ENCODE peak calls at places on chromosomes 16 and 17, in ten cellular contexts. H is T1000; P is nucleus accumbens; G is stimulated activated CD8-positive, alpha-beta memory T cell treated with anti-CD3 and anti-CD28 coated beads, Interleukin-4, amount 100 ng/mL, for 4 hours; X is stimulated activated CD4-positive, alpha-beta T cell treated with anti-CD3 and anti-CD28 coated beads, Interleukin-4, amount 100 ng/mL, for 48 hours; Q is GOT3; J is EL; Z is AG04449; U is B cell; V is naive thymus-derived CD4-positive, alpha-beta T cell. T is an unnamed sample.

GRCh38 chr17:60577147-60577925 is 22.7 kb upstream of the PPM1D start:
- DNase-seq in H (no peak), P (peak; percentile 14), G (no peak), X (no peak), Q (no peak), J (peak; percentile 58), Z (no peak), U (no peak), V (no peak), T (no peak)

GRCh38 chr17:58376472-58376921 is 24.5 kb upstream of the SUPT4H1 start:
- DNase-seq in H (no peak), P (no peak), G (no peak), X (no peak), Q (no peak), J (no peak), Z (no peak), U (no peak), V (no peak), T (no peak)

GRCh38 chr17:29155235-29155965 is 24.8 kb downstream of the MYO18A start:
- DNase-seq in H (peak; percentile 71), P (no peak), G (no peak), X (peak; percentile 60), Q (no peak), J (peak; percentile 94), Z (no peak), U (no peak), V (no peak), T (no peak)

GRCh38 chr16:87326151-87326571 is 9.0 kb upstream of the C16orf95 start:
- DNase-seq in H (no peak), P (no peak), G (no peak), X (no peak), Q (no peak), J (no peak), Z (no peak), U (peak; percentile 25), V (no peak), T (no peak)

GRCh38 chr17:30393911-30394867 is 15.5 kb downstream of the CPD start:
- DNase-seq in H (no peak), P (no peak), G (no peak), X (no peak), Q (no peak), J (no peak), Z (no peak), U (no peak), V (no peak), T (no peak)

GRCh38 chr17:4154201-4154600 is 11.2 kb downstream of the CYB5D2 start:
- DNase-seq in H (no peak), P (no peak), G (no peak), X (no peak), Q (no peak), J (peak; percentile 48), Z (no peak), U (no peak), V (no peak), T (no peak)

GRCh38 chr16:83552193-83552592 is 255.6 kb upstream of the HSBP1 start:
- DNase-seq in H (no peak), P (no peak), G (no peak), X (no peak), Q (no peak), J (peak; percentile 85), Z (peak; percentile 31), U (no peak), V (no peak), T (no peak)

GRCh38 chr16:11966173-11966572 is 1.2 kb downstream of the TNFRSF17 start:
- DNase-seq in H (no peak), P (no peak), G (no peak), X (no peak), Q (no peak), J (no peak), Z (no peak), U (peak; percentile 44), V (no peak), T (no peak)

GRCh38 chr16:52629296-52629695 is 82.4 kb upstream of the TOX3 start:
- DNase-seq in H (no peak), P (no peak), G (no peak), X (no peak), Q (no peak), J (no peak), Z (no peak), U (no peak), V (no peak), T (no peak)

GRCh38 chr17:73630531-73630930 is 13.7 kb downstream of the SDK2 start:
- DNase-seq in H (no peak), P (no peak), G (no peak), X (no peak), Q (no peak), J (no peak), Z (no peak), U (no peak), V (no peak), T (no peak)

GRCh38 chr17:40190197-40191021 is 13.1 kb downstream of the RAPGEFL1 start:
- DNase-seq in H (no peak), P (no peak), G (no peak), X (peak; percentile 13), Q (no peak), J (peak; percentile 29), Z (no peak), U (peak; percentile 78), V (no peak), T (no peak)

GRCh38 chr17:76586741-76587487 is 1.3 kb upstream of the ST6GALNAC2 start:
- DNase-seq in H (no peak), P (no peak), G (no peak), X (no peak), Q (no peak), J (no peak), Z (no peak), U (peak; percentile 5), V (no peak), T (no peak)

GRCh38 chr16:63289834-63290460 is 1253.7 kb upstream of the CDH8 start:
- DNase-seq in H (no peak), P (peak; percentile 47), G (no peak), X (no peak), Q (no peak), J (no peak), Z (no peak), U (no peak), V (no peak), T (no peak)

GRCh38 chr16:54027126-54027922 is 259.3 kb downstream of the IRX3 start:
- DNase-seq in H (no peak), P (no peak), G (no peak), X (no peak), Q (no peak), J (peak; percentile 89), Z (peak; percentile 46), U (no peak), V (no peak), T (peak; percentile 42)

GRCh38 chr17:3558603-3559269 is 1.1 kb upstream of the TRPV3 start:
- DNase-seq in H (peak; percentile 27), P (no peak), G (no peak), X (peak; percentile 43), Q (no peak), J (peak; percentile 45), Z (no peak), U (peak; percentile 71), V (no peak), T (peak; percentile 95)

GRCh38 chr16:75733305-75734141 is 7.2 kb upstream of the CPHXL start:
- DNase-seq in H (no peak), P (peak; percentile 9), G (no peak), X (no peak), Q (no peak), J (peak; percentile 36), Z (peak; percentile 54), U (no peak), V (no peak), T (no peak)

GRCh38 chr17:20158580-20158979 is 149.4 kb downstream of the SPECC1 start:
- DNase-seq in H (no peak), P (no peak), G (no peak), X (no peak), Q (no peak), J (no peak), Z (no peak), U (no peak), V (no peak), T (no peak)

GRCh38 chr16:13480801-13481200 is 439.2 kb upstream of the ERCC4 start:
- DNase-seq in H (no peak), P (no peak), G (no peak), X (no peak), Q (no peak), J (no peak), Z (no peak), U (no peak), V (no peak), T (no peak)

GRCh38 chr17:79485399-79485985 is 125.4 kb downstream of the RBFOX3 start:
- DNase-seq in H (no peak), P (no peak), G (no peak), X (no peak), Q (no peak), J (no peak), Z (no peak), U (no peak), V (no peak), T (no peak)

GRCh38 chr16:58848662-58849002 is 114.5 kb upstream of the GOT2 start:
- DNase-seq in H (no peak), P (no peak), G (no peak), X (no peak), Q (no peak), J (no peak), Z (no peak), U (no peak), V (no peak), T (no peak)

GRCh38 chr16:84896847-84897246 is 77.1 kb downstream of the CRISPLD2 start:
- DNase-seq in H (no peak), P (no peak), G (no peak), X (no peak), Q (no peak), J (no peak), Z (no peak), U (no peak), V (no peak), T (no peak)

GRCh38 chr17:3915642-3916012 is 638 bp downstream of the P2RX1 start:
- DNase-seq in H (no peak), P (no peak), G (no peak), X (no peak), Q (no peak), J (no peak), Z (no peak), U (no peak), V (no peak), T (no peak)

GRCh38 chr17:353213-353837 is 718 bp upstream of the RPH3AL start:
- DNase-seq in H (no peak), P (no peak), G (no peak), X (no peak), Q (no peak), J (no peak), Z (no peak), U (no peak), V (no peak), T (no peak)

GRCh38 chr16:67278773-67279295 is 498 bp upstream of the PLEKHG4 start:
- DNase-seq in H (no peak), P (no peak), G (peak; percentile 6), X (no peak), Q (no peak), J (peak; percentile 51), Z (no peak), U (peak; percentile 83), V (peak; percentile 29), T (no peak)

GRCh38 chr17:234163-235047 is 53.0 kb upstream of the DOC2B start:
- DNase-seq in H (no peak), P (peak; percentile 33), G (no peak), X (no peak), Q (no peak), J (no peak), Z (no peak), U (no peak), V (no peak), T (no peak)

GRCh38 chr17:76700627-76701470 is 9.9 kb downstream of the MXRA7 start:
- DNase-seq in H (no peak), P (no peak), G (no peak), X (no peak), Q (peak; percentile 21), J (peak; percentile 91), Z (peak; percentile 56), U (no peak), V (no peak), T (no peak)

GRCh38 chr17:77164483-77165030 is 23.8 kb downstream of the SEC14L1 start:
- DNase-seq in H (no peak), P (peak; percentile 30), G (no peak), X (no peak), Q (no peak), J (no peak), Z (no peak), U (no peak), V (no peak), T (no peak)

T was measured in keratinocyte.